ENCODE peak calls at places on chromosomes 11 and 22, in six cellular contexts. One of them, this sample, is unnamed.
A peak's percentile ranks its signal among the peaks of the same experiment; 100 is the strongest.

GRCh38 chr11:46335858-46336600 is 11.2 kb upstream of the DGKZ start:
- DNase-seq in uterus: no peak
- DNase-seq in ovary: no peak
- DNase-seq in IMR-90: no peak
- DNase-seq in neural progenitor cell: peak; percentile 74
- DNase-seq in heart left ventricle: no peak
- DNase-seq in this sample: no peak

GRCh38 chr11:119572481-119573424 is 149.8 kb upstream of the THY1 start:
- DNase-seq in uterus: no peak
- DNase-seq in IMR-90: no peak
- DNase-seq in ovary: no peak
- DNase-seq in neural progenitor cell: no peak
- DNase-seq in heart left ventricle: no peak
- DNase-seq in this sample: no peak

GRCh38 chr11:96228472-96228871 is 114.5 kb downstream of the MAML2 start:
- DNase-seq in IMR-90: peak; percentile 96
- DNase-seq in ovary: peak; percentile 82
- DNase-seq in heart left ventricle: peak; percentile 78
- DNase-seq in neural progenitor cell: no peak
- DNase-seq in uterus: peak; percentile 80
- DNase-seq in this sample: peak; percentile 92

GRCh38 chr11:31236052-31236652 is 133.4 kb downstream of the DCDC1 start:
- DNase-seq in neural progenitor cell: no peak
- DNase-seq in ovary: no peak
- DNase-seq in uterus: no peak
- DNase-seq in heart left ventricle: no peak
- DNase-seq in IMR-90: no peak
- DNase-seq in this sample: no peak

GRCh38 chr11:16607675-16608644 is 130.5 kb upstream of the C11orf58 start:
- DNase-seq in heart left ventricle: peak; percentile 88
- DNase-seq in ovary: peak; percentile 26
- DNase-seq in uterus: no peak
- DNase-seq in IMR-90: peak; percentile 89
- DNase-seq in neural progenitor cell: peak; percentile 90
- DNase-seq in this sample: no peak

GRCh38 chr22:39238966-39239510 is 5.7 kb downstream of the PDGFB start:
- DNase-seq in IMR-90: no peak
- DNase-seq in uterus: no peak
- DNase-seq in heart left ventricle: no peak
- DNase-seq in neural progenitor cell: no peak
- DNase-seq in ovary: no peak
- DNase-seq in this sample: no peak

GRCh38 chr11:101129203-101129943 is at the start of gene PGR:
- DNase-seq in neural progenitor cell: peak; percentile 70
- DNase-seq in ovary: peak; percentile 74
- DNase-seq in uterus: peak; percentile 86
- DNase-seq in IMR-90: no peak
- DNase-seq in heart left ventricle: peak; percentile 59
- DNase-seq in this sample: peak; percentile 14

GRCh38 chr11:133078591-133079179 is 453.6 kb downstream of the OPCML start:
- DNase-seq in ovary: no peak
- DNase-seq in heart left ventricle: no peak
- DNase-seq in uterus: no peak
- DNase-seq in IMR-90: peak; percentile 20
- DNase-seq in neural progenitor cell: peak; percentile 78
- DNase-seq in this sample: no peak

DNA sequence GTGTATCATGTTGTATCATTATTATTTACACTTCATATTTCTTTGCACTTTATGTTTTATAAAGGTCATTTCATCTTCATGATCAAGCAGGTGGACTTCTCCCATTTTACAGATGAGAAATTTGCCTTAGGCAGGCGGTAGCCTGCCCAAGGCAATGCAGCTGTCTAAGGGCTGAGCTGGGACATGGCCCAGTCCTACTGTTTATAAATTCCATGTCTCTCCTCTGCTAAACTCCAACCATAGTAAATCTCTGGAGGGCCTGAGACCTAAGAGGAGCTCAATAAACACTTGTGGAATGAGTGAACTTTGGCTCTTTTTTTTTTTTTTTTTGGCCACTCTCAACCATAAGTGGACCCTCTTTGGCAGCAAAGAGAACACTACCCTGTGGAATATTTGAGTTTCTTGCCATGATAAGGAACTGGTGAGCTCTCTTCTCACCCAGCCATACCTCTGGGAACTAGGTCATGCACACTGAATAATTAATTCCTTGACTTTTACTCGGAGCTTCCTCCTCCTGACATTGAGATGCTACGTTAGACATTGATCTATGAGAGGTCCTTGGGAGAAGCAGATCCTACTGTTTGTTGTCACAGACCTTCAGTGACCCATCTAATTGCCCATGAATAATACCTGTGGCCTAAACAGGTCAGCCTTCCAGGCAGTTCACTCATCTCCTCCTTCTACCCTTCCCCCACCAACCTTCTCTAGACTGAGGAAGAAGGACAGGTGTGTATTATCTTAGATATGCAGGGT is 30.0 kb downstream of the MICAL2 start:
- DNase-seq in heart left ventricle: no peak
- DNase-seq in uterus: no peak
- DNase-seq in neural progenitor cell: no peak
- DNase-seq in IMR-90: peak; percentile 52
- DNase-seq in ovary: no peak
- DNase-seq in this sample: no peak
- H3K4me1 ChIP-seq in heart left ventricle: peaks cover 33% of the 10 kb centered on the region
- H3K4me1 ChIP-seq in uterus: peaks cover 23% of the 10 kb centered on the region
- H3K4me1 ChIP-seq in neural progenitor cell: peaks cover 10% of the 10 kb centered on the region
- H3K4me1 ChIP-seq in IMR-90: peaks cover 59% of the 10 kb centered on the region
- H3K4me1 ChIP-seq in ovary: peaks cover 35% of the 10 kb centered on the region
- H3K4me1 ChIP-seq in this sample: peaks cover 50% of the 10 kb centered on the region

GRCh38 chr22:50262973-50263617 is 1.6 kb upstream of the MAPK12 start:
- DNase-seq in heart left ventricle: no peak
- DNase-seq in ovary: no peak
- DNase-seq in uterus: no peak
- DNase-seq in neural progenitor cell: no peak
- DNase-seq in IMR-90: no peak
- DNase-seq in this sample: no peak
- H3K4me3 ChIP-seq in heart left ventricle: no peak overlapping the region
- H3K4me3 ChIP-seq in ovary: no peak overlapping the region
- H3K4me3 ChIP-seq in uterus: no peak overlapping the region
- H3K4me3 ChIP-seq in neural progenitor cell: no peak overlapping the region
- H3K4me3 ChIP-seq in IMR-90: no peak overlapping the region
- H3K4me3 ChIP-seq in this sample: no peak overlapping the region

GRCh38 chr11:9155930-9156329 is 64.5 kb upstream of the SCUBE2 start:
- DNase-seq in uterus: no peak
- DNase-seq in neural progenitor cell: no peak
- DNase-seq in heart left ventricle: no peak
- DNase-seq in ovary: no peak
- DNase-seq in IMR-90: no peak
- DNase-seq in this sample: no peak

GRCh38 chr11:9158898-9159391 is 67.5 kb upstream of the SCUBE2 start:
- DNase-seq in IMR-90: peak; percentile 58
- DNase-seq in neural progenitor cell: no peak
- DNase-seq in ovary: no peak
- DNase-seq in heart left ventricle: no peak
- DNase-seq in uterus: no peak
- DNase-seq in this sample: no peak

DNA sequence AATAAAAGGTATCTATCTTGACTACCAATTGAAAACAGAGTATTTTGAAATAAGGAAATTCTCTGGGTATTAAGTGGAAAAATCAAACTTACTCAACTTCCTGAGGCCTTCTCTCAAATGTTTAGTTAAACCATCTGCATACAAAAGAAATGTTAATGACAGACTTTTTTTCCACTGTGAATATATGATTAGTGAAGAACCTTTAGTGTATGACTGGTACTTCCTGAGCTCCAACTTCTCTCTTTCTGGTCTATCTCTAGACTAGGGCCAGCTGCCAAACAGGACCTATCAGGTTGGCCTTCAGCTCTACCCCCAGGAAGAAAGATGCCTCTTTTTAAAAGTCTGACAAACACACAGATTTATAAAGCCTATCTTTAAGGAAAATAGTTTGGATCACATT is 68.8 kb upstream of the SCUBE2 start:
- DNase-seq in IMR-90: peak; percentile 62
- DNase-seq in uterus: no peak
- DNase-seq in heart left ventricle: no peak
- DNase-seq in ovary: no peak
- DNase-seq in neural progenitor cell: no peak
- DNase-seq in this sample: no peak
- H3K27ac ChIP-seq in IMR-90: peak overlapping the region; percentile 39
- H3K27ac ChIP-seq in uterus: no peak overlapping the region
- H3K27ac ChIP-seq in heart left ventricle: peak overlapping the region; percentile 51
- H3K27ac ChIP-seq in ovary: no peak overlapping the region
- H3K27ac ChIP-seq in neural progenitor cell: no peak overlapping the region
- H3K27ac ChIP-seq in this sample: peak overlapping the region; percentile 18

GRCh38 chr11:1827095-1827797 is 7.5 kb upstream of the SYT8 start:
- DNase-seq in neural progenitor cell: no peak
- DNase-seq in uterus: no peak
- DNase-seq in ovary: no peak
- DNase-seq in IMR-90: peak; percentile 65
- DNase-seq in heart left ventricle: peak; percentile 73
- DNase-seq in this sample: peak; percentile 51
- H3K4me1 ChIP-seq in neural progenitor cell: peaks cover 6% of the 10 kb centered on the region
- H3K4me1 ChIP-seq in uterus: no peaks in the 10 kb centered on the region
- H3K4me1 ChIP-seq in ovary: no peaks in the 10 kb centered on the region
- H3K4me1 ChIP-seq in IMR-90: peaks cover 15% of the 10 kb centered on the region
- H3K4me1 ChIP-seq in heart left ventricle: peaks cover 11% of the 10 kb centered on the region
- H3K4me1 ChIP-seq in this sample: peaks cover 76% of the 10 kb centered on the region

GRCh38 chr11:116579857-116580727 is 192.7 kb downstream of the BUD13 start:
- DNase-seq in IMR-90: no peak
- DNase-seq in heart left ventricle: no peak
- DNase-seq in uterus: no peak
- DNase-seq in ovary: no peak
- DNase-seq in neural progenitor cell: peak; percentile 85
- DNase-seq in this sample: no peak
- H3K4me3 ChIP-seq in IMR-90: no peak overlapping the region
- H3K4me3 ChIP-seq in heart left ventricle: peak overlapping the region; percentile 15
- H3K4me3 ChIP-seq in uterus: no peak overlapping the region
- H3K4me3 ChIP-seq in ovary: no peak overlapping the region
- H3K4me3 ChIP-seq in neural progenitor cell: peak overlapping the region; percentile 59
- H3K4me3 ChIP-seq in this sample: no peak overlapping the region

GRCh38 chr22:35231585-35232084 is 25.7 kb upstream of the HMGXB4 start:
- DNase-seq in uterus: peak; percentile 28
- DNase-seq in ovary: peak; percentile 13
- DNase-seq in neural progenitor cell: peak; percentile 83
- DNase-seq in IMR-90: peak; percentile 55
- DNase-seq in heart left ventricle: no peak
- DNase-seq in this sample: no peak
- H3K27ac ChIP-seq in uterus: no peak overlapping the region
- H3K27ac ChIP-seq in ovary: no peak overlapping the region
- H3K27ac ChIP-seq in neural progenitor cell: no peak overlapping the region
- H3K27ac ChIP-seq in IMR-90: no peak overlapping the region
- H3K27ac ChIP-seq in heart left ventricle: no peak overlapping the region
- H3K27ac ChIP-seq in this sample: no peak overlapping the region

This sample was measured in ascending aorta.